ENCODE peak calls at places on chromosome 10, in seven cellular contexts. J, M, U, R, S, X and H are unnamed samples.

GRCh38 chr10:118500477-118501104 is 94.9 kb downstream of the PRLHR start:
- DNase-seq in J (no peak), M (no peak), U (no peak), R (no peak), S (no peak), X (no peak), H (no peak)

GRCh38 chr10:97915346-97915745 is 65.7 kb downstream of the GOLGA7B start:
- DNase-seq in J (no peak), M (no peak), U (no peak), R (no peak), S (no peak), X (no peak), H (no peak)

GRCh38 chr10:75648186-75648761 is 216.8 kb downstream of the LRMDA start:
- DNase-seq in J (no peak), M (no peak), U (no peak), R (no peak), S (no peak), X (no peak), H (no peak)

GRCh38 chr10:68327889-68328786 is 3.7 kb upstream of the HNRNPH3 start:
- DNase-seq in J (no peak), M (no peak), U (no peak), R (no peak), S (no peak), X (no peak), H (peak; percentile 56)

GRCh38 chr10:114538544-114538906 is 119.5 kb downstream of the ABLIM1 start:
- DNase-seq in J (no peak), M (peak; percentile 86), U (no peak), R (no peak), S (peak; percentile 33), X (peak; percentile 35), H (no peak)

GRCh38 chr10:99339077-99339476 is 9.9 kb downstream of the CNNM1 start:
- DNase-seq in J (no peak), M (no peak), U (no peak), R (no peak), S (no peak), X (no peak), H (no peak)

GRCh38 chr10:29699621-29700020 is 64.8 kb upstream of the SVIL start:
- DNase-seq in J (no peak), M (no peak), U (no peak), R (no peak), S (no peak), X (no peak), H (no peak)

GRCh38 chr10:98001736-98002135 is 28.7 kb downstream of the CRTAC1 start:
- DNase-seq in J (no peak), M (no peak), U (no peak), R (no peak), S (no peak), X (no peak), H (no peak)

GRCh38 chr10:43262043-43262901 is 4.6 kb downstream of the RASGEF1A start:
- DNase-seq in J (no peak), M (no peak), U (no peak), R (no peak), S (no peak), X (no peak), H (no peak)

GRCh38 chr10:61994404-61995031 is 93.0 kb downstream of the ARID5B start:
- DNase-seq in J (no peak), M (no peak), U (no peak), R (no peak), S (no peak), X (no peak), H (no peak)

GRCh38 chr10:4243651-4244050 is 458.6 kb upstream of the KLF6 start:
- DNase-seq in J (no peak), M (no peak), U (peak; percentile 94), R (no peak), S (no peak), X (no peak), H (no peak)

GRCh38 chr10:13505040-13505680 is 23.7 kb downstream of the BEND7 start:
- DNase-seq in J (no peak), M (no peak), U (no peak), R (no peak), S (no peak), X (no peak), H (no peak)

GRCh38 chr10:132011027-132011426 is 29.3 kb upstream of the BNIP3 start:
- DNase-seq in J (no peak), M (no peak), U (no peak), R (no peak), S (no peak), X (no peak), H (no peak)

GRCh38 chr10:116151076-116151475 is 121.9 kb downstream of the GFRA1 start:
- DNase-seq in J (no peak), M (no peak), U (no peak), R (no peak), S (no peak), X (no peak), H (no peak)

GRCh38 chr10:132994371-132994796 is 52.0 kb upstream of the CFAP46 start:
- DNase-seq in J (no peak), M (peak; percentile 41), U (no peak), R (no peak), S (no peak), X (no peak), H (no peak)

GRCh38 chr10:5458949-5459747 is 40.2 kb downstream of the CALML5 start:
- DNase-seq in J (no peak), M (no peak), U (no peak), R (no peak), S (no peak), X (no peak), H (no peak)

GRCh38 chr10:86500846-86501245 is 20.7 kb downstream of the WAPL start:
- DNase-seq in J (no peak), M (no peak), U (no peak), R (no peak), S (no peak), X (no peak), H (no peak)